ENCODE peak calls at places on chromosomes 7 and 10, in six cellular contexts. One of them, this sample, is unnamed.

GRCh38 chr7:47411281-47411869 is 170.5 kb downstream of the TNS3 start:
- DNase-seq in coronary artery: peak; percentile 43
- DNase-seq in cardiac muscle cell: no peak
- DNase-seq in lung: no peak
- DNase-seq in HT1080: no peak
- DNase-seq in gastrocnemius medialis: no peak
- DNase-seq in this sample: peak; percentile 28

GRCh38 chr7:30511494-30511893 is 6.9 kb upstream of the GGCT start:
- DNase-seq in cardiac muscle cell: no peak
- DNase-seq in lung: no peak
- DNase-seq in coronary artery: no peak
- DNase-seq in gastrocnemius medialis: no peak
- DNase-seq in HT1080: no peak
- DNase-seq in this sample: no peak

GRCh38 chr10:27256790-27257189 is 16.2 kb upstream of the ACBD5 start:
- DNase-seq in HT1080: no peak
- DNase-seq in lung: no peak
- DNase-seq in gastrocnemius medialis: no peak
- DNase-seq in coronary artery: no peak
- DNase-seq in cardiac muscle cell: no peak
- DNase-seq in this sample: no peak

GRCh38 chr10:34795334-34795733 is 19.8 kb downstream of the PARD3 start:
- DNase-seq in lung: no peak
- DNase-seq in gastrocnemius medialis: no peak
- DNase-seq in cardiac muscle cell: no peak
- DNase-seq in coronary artery: no peak
- DNase-seq in HT1080: no peak
- DNase-seq in this sample: no peak

GRCh38 chr10:17561131-17561530 is 56.0 kb downstream of the HACD1 start:
- DNase-seq in cardiac muscle cell: no peak
- DNase-seq in lung: no peak
- DNase-seq in gastrocnemius medialis: no peak
- DNase-seq in coronary artery: no peak
- DNase-seq in HT1080: no peak
- DNase-seq in this sample: no peak

GRCh38 chr10:3265081-3265480 is 92.5 kb upstream of the PITRM1 start:
- DNase-seq in gastrocnemius medialis: no peak
- DNase-seq in cardiac muscle cell: no peak
- DNase-seq in coronary artery: no peak
- DNase-seq in HT1080: no peak
- DNase-seq in lung: no peak
- DNase-seq in this sample: no peak

GRCh38 chr7:96361116-96361857 is 39.4 kb upstream of the SLC25A13 start:
- DNase-seq in HT1080: peak; percentile 41
- DNase-seq in lung: no peak
- DNase-seq in cardiac muscle cell: no peak
- DNase-seq in gastrocnemius medialis: no peak
- DNase-seq in coronary artery: no peak
- DNase-seq in this sample: no peak

GRCh38 chr10:91758303-91759146 is 39.7 kb upstream of the TNKS2 start:
- DNase-seq in HT1080: peak; percentile 43
- DNase-seq in gastrocnemius medialis: no peak
- DNase-seq in coronary artery: no peak
- DNase-seq in cardiac muscle cell: peak; percentile 70
- DNase-seq in lung: no peak
- DNase-seq in this sample: no peak

GRCh38 chr10:33539137-33539536 is 204.7 kb upstream of the NRP1 start:
- DNase-seq in lung: no peak
- DNase-seq in HT1080: no peak
- DNase-seq in coronary artery: no peak
- DNase-seq in cardiac muscle cell: no peak
- DNase-seq in gastrocnemius medialis: no peak
- DNase-seq in this sample: no peak

GRCh38 chr10:25018703-25019102 is 2.3 kb downstream of the THNSL1 start:
- DNase-seq in gastrocnemius medialis: no peak
- DNase-seq in HT1080: no peak
- DNase-seq in lung: no peak
- DNase-seq in coronary artery: no peak
- DNase-seq in cardiac muscle cell: no peak
- DNase-seq in this sample: no peak